ENCODE peak calls at places on chromosomes 5 and 9, in six cellular contexts. One of them, this sample, is unnamed.

GRCh38 chr5:161155451-161155850 is 303.4 kb upstream of the ATP10B start:
- DNase-seq in PC-3: no peak
- DNase-seq in colonic mucosa: no peak
- DNase-seq in adipocyte: no peak
- DNase-seq in endodermal cell: no peak
- DNase-seq in fibroblast of lung: no peak
- DNase-seq in this sample: no peak

GRCh38 chr9:119322137-119322695 is 47.0 kb downstream of the BRINP1 start:
- DNase-seq in PC-3: no peak
- DNase-seq in colonic mucosa: no peak
- DNase-seq in adipocyte: no peak
- DNase-seq in endodermal cell: no peak
- DNase-seq in fibroblast of lung: peak; percentile 10
- DNase-seq in this sample: peak; percentile 77

GRCh38 chr9:134396258-134396742 is 70.0 kb downstream of the RXRA start:
- DNase-seq in PC-3: no peak
- DNase-seq in colonic mucosa: no peak
- DNase-seq in adipocyte: no peak
- DNase-seq in endodermal cell: no peak
- DNase-seq in fibroblast of lung: no peak
- DNase-seq in this sample: no peak

GRCh38 chr5:136028782-136029742 is at the start of gene TGFBI:
- DNase-seq in PC-3: peak; percentile 42
- DNase-seq in colonic mucosa: peak; percentile 73
- DNase-seq in adipocyte: peak; percentile 88
- DNase-seq in endodermal cell: peak; percentile 90
- DNase-seq in fibroblast of lung: peak; percentile 70
- DNase-seq in this sample: peak; percentile 92

GRCh38 chr9:95438958-95439357 is 77.8 kb downstream of the PTCH1 start:
- DNase-seq in PC-3: no peak
- DNase-seq in colonic mucosa: no peak
- DNase-seq in adipocyte: no peak
- DNase-seq in endodermal cell: no peak
- DNase-seq in fibroblast of lung: no peak
- DNase-seq in this sample: no peak

GRCh38 chr5:56211298-56211865 is 21.7 kb downstream of the ANKRD55 start:
- DNase-seq in PC-3: peak; percentile 75
- DNase-seq in colonic mucosa: no peak
- DNase-seq in adipocyte: peak; percentile 90
- DNase-seq in endodermal cell: no peak
- DNase-seq in fibroblast of lung: peak; percentile 89
- DNase-seq in this sample: peak; percentile 87

GRCh38 chr9:122340161-122340560 is 30.7 kb upstream of the PTGS1 start:
- DNase-seq in PC-3: no peak
- DNase-seq in colonic mucosa: no peak
- DNase-seq in adipocyte: peak; percentile 13
- DNase-seq in endodermal cell: peak; percentile 17
- DNase-seq in fibroblast of lung: no peak
- DNase-seq in this sample: peak; percentile 22

GRCh38 chr9:88874391-88874790 is 116.9 kb upstream of the S1PR3 start:
- DNase-seq in PC-3: peak; percentile 8
- DNase-seq in colonic mucosa: no peak
- DNase-seq in adipocyte: peak; percentile 66
- DNase-seq in endodermal cell: no peak
- DNase-seq in fibroblast of lung: peak; percentile 29
- DNase-seq in this sample: peak; percentile 12

GRCh38 chr5:171623551-171624097 is 162.0 kb upstream of the SMIM23 start:
- DNase-seq in PC-3: no peak
- DNase-seq in colonic mucosa: no peak
- DNase-seq in adipocyte: no peak
- DNase-seq in endodermal cell: peak; percentile 93
- DNase-seq in fibroblast of lung: no peak
- DNase-seq in this sample: no peak

GRCh38 chr9:37620386-37620785 is 28.0 kb upstream of the TOMM5 start:
- DNase-seq in PC-3: no peak
- DNase-seq in colonic mucosa: no peak
- DNase-seq in adipocyte: no peak
- DNase-seq in endodermal cell: no peak
- DNase-seq in fibroblast of lung: no peak
- DNase-seq in this sample: no peak

GRCh38 chr5:168303398-168304020 is 12.1 kb downstream of the WWC1 start:
- DNase-seq in PC-3: no peak
- DNase-seq in colonic mucosa: no peak
- DNase-seq in adipocyte: no peak
- DNase-seq in endodermal cell: no peak
- DNase-seq in fibroblast of lung: no peak
- DNase-seq in this sample: no peak

DNA sequence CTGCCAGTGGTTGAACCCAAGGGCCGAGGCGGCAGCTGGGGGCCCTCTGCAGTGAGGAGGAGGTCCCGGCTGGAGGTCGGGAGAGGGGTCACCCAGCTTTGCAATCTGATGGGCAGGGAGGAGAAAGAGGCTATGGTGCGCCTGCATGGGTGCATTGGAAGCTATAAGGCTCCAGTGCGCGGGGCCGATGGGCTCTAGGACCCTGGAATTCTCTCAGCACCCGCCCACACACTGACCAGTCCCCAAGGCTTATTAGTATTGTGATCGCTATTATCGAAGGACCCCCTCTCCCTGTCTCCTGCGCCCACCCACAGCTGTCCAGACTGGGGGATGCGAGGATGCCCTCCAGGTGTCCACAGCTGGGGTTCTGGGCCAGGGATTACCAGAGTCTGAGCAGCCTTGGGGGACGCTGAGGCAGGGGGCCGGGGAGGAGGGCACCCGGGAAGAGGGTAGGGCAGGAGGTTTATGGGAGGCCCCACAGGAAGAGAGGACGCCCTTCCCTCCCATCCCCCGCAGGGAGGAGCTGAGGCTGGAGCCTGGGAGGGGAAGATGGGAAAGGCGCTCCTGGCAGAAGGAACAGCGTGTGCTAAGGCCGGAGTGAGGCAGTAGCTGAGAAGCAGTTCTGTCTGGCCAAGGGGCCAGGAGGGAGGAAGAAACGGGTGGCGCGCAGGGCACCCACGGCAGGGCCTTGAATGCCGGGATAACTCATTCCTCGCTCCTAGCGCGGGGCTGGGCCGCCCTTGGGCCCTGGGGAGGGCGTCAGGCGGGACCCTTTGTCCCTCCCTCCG is 24.2 kb downstream of the C9orf50 start:
- DNase-seq in PC-3: peak; percentile 25
- DNase-seq in colonic mucosa: peak; percentile 80
- DNase-seq in adipocyte: peak; percentile 73
- DNase-seq in endodermal cell: peak; percentile 93
- DNase-seq in fibroblast of lung: peak; percentile 83
- DNase-seq in this sample: peak; percentile 68
- H3K9ac ChIP-seq in PC-3: no peak overlapping the region
- H3K9ac ChIP-seq in colonic mucosa: peak overlapping the region; percentile 41
- H3K9ac ChIP-seq in adipocyte: peak overlapping the region; percentile 70
- H3K9ac ChIP-seq in endodermal cell: no peak overlapping the region
- H3K9ac ChIP-seq in fibroblast of lung: peak overlapping the region; percentile 62
- H3K9ac ChIP-seq in this sample: peak overlapping the region; percentile 72

DNA sequence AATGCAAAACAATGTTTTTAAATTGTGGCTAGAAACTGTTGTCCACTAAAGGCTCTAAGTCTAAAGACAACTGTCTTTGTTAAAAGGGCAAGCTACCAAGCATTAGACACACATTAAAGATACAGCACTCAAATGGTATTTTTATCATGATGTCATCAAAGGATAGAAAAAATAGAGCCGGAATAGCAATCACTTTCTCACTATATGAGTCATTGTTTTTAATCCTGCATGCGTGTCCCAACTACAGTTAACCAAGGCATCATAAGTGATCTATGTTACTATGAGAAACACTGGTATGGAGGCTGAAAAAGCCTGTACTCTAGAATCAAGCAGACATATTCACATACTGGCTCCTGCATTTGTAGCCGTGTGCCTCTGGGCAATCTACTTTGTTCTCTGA is 1.9 kb upstream of the PJA2 start:
- DNase-seq in PC-3: peak; percentile 73
- DNase-seq in colonic mucosa: no peak
- DNase-seq in adipocyte: peak; percentile 88
- DNase-seq in endodermal cell: no peak
- DNase-seq in fibroblast of lung: peak; percentile 95
- DNase-seq in this sample: peak; percentile 93
- H3K9ac ChIP-seq in PC-3: no peak overlapping the region
- H3K9ac ChIP-seq in colonic mucosa: no peak overlapping the region
- H3K9ac ChIP-seq in adipocyte: peak overlapping the region; percentile 97
- H3K9ac ChIP-seq in endodermal cell: no peak overlapping the region
- H3K9ac ChIP-seq in fibroblast of lung: no peak overlapping the region
- H3K9ac ChIP-seq in this sample: peak overlapping the region; percentile 99

GRCh38 chr9:3527653-3527960 is 1.8 kb upstream of the RFX3 start:
- DNase-seq in PC-3: no peak
- DNase-seq in colonic mucosa: no peak
- DNase-seq in adipocyte: no peak
- DNase-seq in endodermal cell: no peak
- DNase-seq in fibroblast of lung: no peak
- DNase-seq in this sample: no peak
- H3K9ac ChIP-seq in PC-3: peak overlapping the region; percentile 100
- H3K9ac ChIP-seq in colonic mucosa: peak overlapping the region; percentile 96
- H3K9ac ChIP-seq in adipocyte: peak overlapping the region; percentile 100
- H3K9ac ChIP-seq in endodermal cell: peak overlapping the region; percentile 98
- H3K9ac ChIP-seq in fibroblast of lung: no peak overlapping the region
- H3K9ac ChIP-seq in this sample: peak overlapping the region; percentile 99

DNA sequence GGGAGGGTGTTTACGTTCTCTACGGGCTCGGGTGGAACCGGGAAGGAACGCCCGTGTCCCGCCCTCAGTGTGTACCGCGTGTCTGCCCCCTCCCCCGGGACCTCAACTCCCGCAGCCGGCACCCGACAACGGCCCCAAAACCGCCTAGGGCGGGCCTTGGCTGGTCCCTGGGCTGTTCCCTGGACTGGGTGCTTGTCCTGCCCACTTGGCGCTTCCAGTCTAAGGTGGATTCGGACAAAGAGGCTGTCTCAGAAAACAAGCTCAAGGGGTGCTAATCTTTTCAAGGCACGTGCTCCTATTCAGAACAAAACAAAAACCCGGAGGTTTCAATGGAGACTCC is 379 bp upstream of the CLK4 start:
- DNase-seq in PC-3: no peak
- DNase-seq in colonic mucosa: no peak
- DNase-seq in adipocyte: no peak
- DNase-seq in endodermal cell: no peak
- DNase-seq in fibroblast of lung: no peak
- DNase-seq in this sample: no peak
- H3K9ac ChIP-seq in PC-3: peak overlapping the region; percentile 53
- H3K9ac ChIP-seq in colonic mucosa: no peak overlapping the region
- H3K9ac ChIP-seq in adipocyte: peak overlapping the region; percentile 75
- H3K9ac ChIP-seq in endodermal cell: no peak overlapping the region
- H3K9ac ChIP-seq in fibroblast of lung: peak overlapping the region; percentile 58
- H3K9ac ChIP-seq in this sample: peak overlapping the region; percentile 63

GRCh38 chr9:92663126-92663525 is 6.8 kb downstream of the IPPK start:
- DNase-seq in PC-3: no peak
- DNase-seq in colonic mucosa: no peak
- DNase-seq in adipocyte: no peak
- DNase-seq in endodermal cell: no peak
- DNase-seq in fibroblast of lung: no peak
- DNase-seq in this sample: no peak

GRCh38 chr9:92665836-92666235 is 4.1 kb downstream of the IPPK start:
- DNase-seq in PC-3: no peak
- DNase-seq in colonic mucosa: no peak
- DNase-seq in adipocyte: no peak
- DNase-seq in endodermal cell: no peak
- DNase-seq in fibroblast of lung: no peak
- DNase-seq in this sample: no peak

GRCh38 chr9:92666236-92666635 is 3.7 kb downstream of the IPPK start:
- DNase-seq in PC-3: no peak
- DNase-seq in colonic mucosa: no peak
- DNase-seq in adipocyte: no peak
- DNase-seq in endodermal cell: peak; percentile 36
- DNase-seq in fibroblast of lung: no peak
- DNase-seq in this sample: no peak

GRCh38 chr9:92663951-92664350 is 6.0 kb downstream of the IPPK start:
- DNase-seq in PC-3: no peak
- DNase-seq in colonic mucosa: no peak
- DNase-seq in adipocyte: no peak
- DNase-seq in endodermal cell: no peak
- DNase-seq in fibroblast of lung: no peak
- DNase-seq in this sample: no peak

GRCh38 chr9:92664394-92665152 is 5.4 kb downstream of the IPPK start:
- DNase-seq in PC-3: no peak
- DNase-seq in colonic mucosa: no peak
- DNase-seq in adipocyte: no peak
- DNase-seq in endodermal cell: peak; percentile 62
- DNase-seq in fibroblast of lung: peak; percentile 57
- DNase-seq in this sample: peak; percentile 54
- H3K9ac ChIP-seq in PC-3: no peak overlapping the region
- H3K9ac ChIP-seq in colonic mucosa: no peak overlapping the region
- H3K9ac ChIP-seq in adipocyte: no peak overlapping the region
- H3K9ac ChIP-seq in endodermal cell: no peak overlapping the region
- H3K9ac ChIP-seq in fibroblast of lung: no peak overlapping the region
- H3K9ac ChIP-seq in this sample: peak overlapping the region; percentile 20

This sample was measured in GM23248.